ENCODE peak calls at places on chromosome 11, in ten cellular contexts. A is SK-N-MC; E is SJSA1; V is colonic mucosa; D is stomach; H is tibial artery; F is iPS DF 6.9; N is lung; Y is left ventricle myocardium inferior; X is CD8-positive, alpha-beta T cell. R is an unnamed sample.

GRCh38 chr11:33899383-33900037 is 7.6 kb upstream of the LMO2 start:
- DNase-seq in A (no peak), E (no peak), V (peak; percentile 64), D (peak; percentile 50), H (peak; percentile 89), F (no peak), N (peak; percentile 67), Y (peak; percentile 81), X (no peak), R (no peak)

GRCh38 chr11:69113226-69113625 is 42.5 kb upstream of the SMIM38 start:
- DNase-seq in A (no peak), E (no peak), V (no peak), D (no peak), H (no peak), F (no peak), N (no peak), Y (no peak), X (no peak), R (no peak)

GRCh38 chr11:127993788-127994187 is 593.6 kb downstream of the ETS1 start:
- DNase-seq in A (no peak), E (no peak), V (no peak), D (no peak), H (no peak), F (peak; percentile 5), N (no peak), Y (no peak), X (no peak), R (no peak)

GRCh38 chr11:86182976-86183584 is 61.5 kb upstream of the EED start:
- DNase-seq in A (no peak), E (no peak), V (peak; percentile 64), D (peak; percentile 74), H (no peak), F (no peak), N (no peak), Y (no peak), X (peak; percentile 63), R (no peak)

GRCh38 chr11:112211556-112211955 is 14.7 kb upstream of the PTS start:
- DNase-seq in A (no peak), E (no peak), V (no peak), D (no peak), H (no peak), F (no peak), N (no peak), Y (no peak), X (no peak), R (no peak)

GRCh38 chr11:118524757-118525465 is 2.4 kb upstream of the TTC36 start:
- DNase-seq in A (no peak), E (no peak), V (no peak), D (no peak), H (no peak), F (no peak), N (no peak), Y (no peak), X (no peak), R (no peak)

GRCh38 chr11:33665666-33666065 is 35.0 kb downstream of the C11orf91 start:
- DNase-seq in A (no peak), E (no peak), V (no peak), D (no peak), H (no peak), F (no peak), N (no peak), Y (no peak), X (no peak), R (no peak)

GRCh38 chr11:68999093-68999747 is 13.8 kb downstream of the MRGPRF start:
- DNase-seq in A (no peak), E (peak; percentile 46), V (peak; percentile 12), D (no peak), H (peak; percentile 65), F (no peak), N (no peak), Y (no peak), X (no peak), R (no peak)

GRCh38 chr11:113505046-113505445 is 29.8 kb upstream of the DRD2 start:
- DNase-seq in A (no peak), E (no peak), V (no peak), D (no peak), H (no peak), F (no peak), N (no peak), Y (no peak), X (no peak), R (no peak)

GRCh38 chr11:119062779-119063178 is 4.8 kb upstream of the VPS11 start:
- DNase-seq in A (no peak), E (no peak), V (peak; percentile 36), D (peak; percentile 54), H (peak; percentile 74), F (no peak), N (no peak), Y (no peak), X (no peak), R (no peak)

GRCh38 chr11:125338435-125338834 is 157.6 kb downstream of the FEZ1 start:
- DNase-seq in A (no peak), E (no peak), V (no peak), D (no peak), H (no peak), F (no peak), N (no peak), Y (no peak), X (no peak), R (no peak)

GRCh38 chr11:12216542-12217422 is 106.4 kb downstream of the MICAL2 start:
- DNase-seq in A (no peak), E (no peak), V (peak; percentile 62), D (peak; percentile 56), H (no peak), F (no peak), N (no peak), Y (peak; percentile 35), X (no peak), R (no peak)

GRCh38 chr11:74641905-74642304 is 49.5 kb downstream of the POLD3 start:
- DNase-seq in A (peak; percentile 34), E (no peak), V (no peak), D (no peak), H (no peak), F (no peak), N (no peak), Y (no peak), X (no peak), R (no peak)

GRCh38 chr11:126596474-126596873 is 241.0 kb downstream of the ST3GAL4 start:
- DNase-seq in A (no peak), E (no peak), V (no peak), D (no peak), H (no peak), F (no peak), N (no peak), Y (no peak), X (no peak), R (no peak)

GRCh38 chr11:107859459-107860239 is 1.1 kb upstream of the SLC35F2 start:
- DNase-seq in A (no peak), E (peak; percentile 2), V (peak; percentile 76), D (peak; percentile 53), H (peak; percentile 67), F (no peak), N (no peak), Y (peak; percentile 28), X (peak; percentile 51), R (no peak)

DNA sequence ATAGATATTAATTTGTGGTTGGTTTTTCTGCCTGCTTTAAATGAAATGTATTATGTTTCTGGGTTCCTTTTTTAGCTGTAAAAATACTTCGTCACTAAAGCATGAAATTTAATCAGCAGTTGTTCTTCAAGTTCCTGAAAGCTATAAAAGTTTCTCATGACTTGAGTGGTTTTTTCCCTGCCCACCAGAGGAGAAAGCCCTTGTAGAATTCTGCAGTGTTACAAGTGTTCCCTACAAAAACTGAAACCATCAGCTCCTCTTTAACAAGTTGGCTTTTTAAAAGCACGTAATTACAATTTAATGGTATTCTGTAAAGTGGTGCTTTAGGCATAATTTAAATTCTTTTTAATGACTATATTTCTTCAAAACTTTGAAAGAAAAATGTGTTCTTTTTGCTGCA is 56.2 kb downstream of the PANX1 start:
- DNase-seq in A (peak; percentile 60), E (no peak), V (no peak), D (no peak), H (no peak), F (no peak), N (no peak), Y (no peak), X (no peak), R (no peak)
- H3K9me3 ChIP-seq in A (no peaks in the 10 kb centered on the region), E (no peaks in the 10 kb centered on the region), V (no peaks in the 10 kb centered on the region), D (no peaks in the 10 kb centered on the region), H (no peaks in the 10 kb centered on the region), F (no peaks in the 10 kb centered on the region), N (no peaks in the 10 kb centered on the region), Y (no peaks in the 10 kb centered on the region), X (no peaks in the 10 kb centered on the region), R (no peaks in the 10 kb centered on the region)

GRCh38 chr11:31218847-31219246 is 150.7 kb downstream of the DCDC1 start:
- DNase-seq in A (no peak), E (no peak), V (no peak), D (no peak), H (no peak), F (no peak), N (no peak), Y (no peak), X (no peak), R (no peak)

GRCh38 chr11:31214337-31214736 is 155.2 kb downstream of the DCDC1 start:
- DNase-seq in A (no peak), E (no peak), V (no peak), D (no peak), H (no peak), F (no peak), N (no peak), Y (no peak), X (no peak), R (no peak)
- H3K9me3 ChIP-seq in A (no peaks in the 10 kb centered on the region), E (no peaks in the 10 kb centered on the region), V (no peaks in the 10 kb centered on the region), D (no peaks in the 10 kb centered on the region), H (no peaks in the 10 kb centered on the region), F (no peaks in the 10 kb centered on the region), N (no peaks in the 10 kb centered on the region), Y (no peaks in the 10 kb centered on the region), X (no peaks in the 10 kb centered on the region), R (no peaks in the 10 kb centered on the region)

GRCh38 chr11:99814021-99814420 is 793.3 kb downstream of the CNTN5 start:
- DNase-seq in A (no peak), E (no peak), V (no peak), D (no peak), H (no peak), F (no peak), N (no peak), Y (no peak), X (no peak), R (no peak)
- H3K9me3 ChIP-seq in A (no peaks in the 10 kb centered on the region), E (no peaks in the 10 kb centered on the region), V (no peaks in the 10 kb centered on the region), D (no peaks in the 10 kb centered on the region), H (no peaks in the 10 kb centered on the region), F (no peaks in the 10 kb centered on the region), N (no peaks in the 10 kb centered on the region), Y (no peaks in the 10 kb centered on the region), X (no peaks in the 10 kb centered on the region), R (no peaks in the 10 kb centered on the region)

GRCh38 chr11:31720666-31721199 is 90.4 kb downstream of the PAX6 start:
- DNase-seq in A (no peak), E (no peak), V (no peak), D (no peak), H (no peak), F (no peak), N (no peak), Y (no peak), X (no peak), R (no peak)
- H3K9me3 ChIP-seq in A (no peaks in the 10 kb centered on the region), E (no peaks in the 10 kb centered on the region), V (no peaks in the 10 kb centered on the region), D (no peaks in the 10 kb centered on the region), H (no peaks in the 10 kb centered on the region), F (no peaks in the 10 kb centered on the region), N (no peaks in the 10 kb centered on the region), Y (no peaks in the 10 kb centered on the region), X (no peaks in the 10 kb centered on the region), R (no peaks in the 10 kb centered on the region)

DNA sequence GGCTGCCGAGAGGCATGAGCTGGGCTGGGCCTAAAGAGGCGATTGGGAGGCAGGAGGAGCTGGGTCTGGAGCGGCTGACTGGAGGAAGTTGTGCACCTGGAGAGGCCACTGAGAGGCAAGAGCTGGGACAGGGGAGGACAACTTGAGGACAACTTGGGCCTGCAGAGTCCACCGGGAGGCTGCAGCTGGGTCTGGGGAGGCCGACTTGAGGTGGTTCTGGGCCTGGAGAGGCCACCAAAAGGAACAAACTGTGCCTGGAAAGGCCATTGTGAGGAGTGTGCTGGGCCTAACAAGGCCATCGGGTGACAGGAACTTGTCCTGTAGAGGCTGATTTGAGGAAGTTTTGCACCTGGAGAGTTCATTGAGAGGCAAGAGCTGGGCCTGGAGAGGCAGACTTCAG is 41.5 kb downstream of the OR4C45 start:
- DNase-seq in A (no peak), E (no peak), V (no peak), D (no peak), H (no peak), F (no peak), N (no peak), Y (no peak), X (no peak), R (no peak)
- H3K9me3 ChIP-seq in A (no peaks in the 10 kb centered on the region), E (peaks cover 5% of the 10 kb centered on the region), V (no peaks in the 10 kb centered on the region), D (peaks cover 79% of the 10 kb centered on the region), H (peaks cover 20% of the 10 kb centered on the region), F (peaks cover 49% of the 10 kb centered on the region), N (no peaks in the 10 kb centered on the region), Y (peaks cover 24% of the 10 kb centered on the region), X (no peaks in the 10 kb centered on the region), R (peaks cover 68% of the 10 kb centered on the region)

R was measured in neuronal stem cell.